ENCODE peak calls at places on chromosomes 13 and 19, in five cellular contexts. V is mesenchymal stem cell, K is IMR-90, O is NT2/D1, B is neuronal stem cell. G is an unnamed sample.

GRCh38 chr13:110371550-110372465 is 64.7 kb downstream of the COL4A2 start:
- DNase-seq in V (peak; percentile 42), B (no peak), O (no peak), K (peak; percentile 50), G (no peak)

GRCh38 chr19:42150940-42151339 is 18.7 kb upstream of the POU2F2 start:
- DNase-seq in K (no peak), O (no peak), B (no peak), V (no peak), G (no peak)

GRCh38 chr13:99704390-99704789 is 203.1 kb downstream of the TM9SF2 start:
- DNase-seq in O (no peak), V (no peak), B (no peak), K (no peak), G (no peak)

GRCh38 chr13:73317140-73317539 is 258.3 kb downstream of the KLF5 start:
- DNase-seq in O (no peak), B (no peak), V (no peak), K (no peak), G (no peak)

GRCh38 chr19:58300620-58301019 is 4.6 kb upstream of the ERVK3-1 start:
- DNase-seq in B (no peak), K (no peak), O (no peak), V (no peak), G (no peak)

GRCh38 chr19:42325896-42326771 is 699 bp downstream of the MEGF8 start:
- DNase-seq in V (no peak), B (no peak), O (no peak), K (no peak), G (peak; percentile 26)

GRCh38 chr13:50711449-50711848 is 132.0 kb downstream of the DLEU7 start:
- DNase-seq in V (no peak), O (no peak), B (no peak), K (no peak), G (no peak)

GRCh38 chr13:80224468-80224867 is 116.5 kb downstream of the SPRY2 start:
- DNase-seq in O (no peak), K (peak; percentile 26), V (no peak), B (no peak), G (no peak)

GRCh38 chr13:42967660-42968059 is 24.4 kb downstream of the EPSTI1 start:
- DNase-seq in O (no peak), B (no peak), K (no peak), V (no peak), G (no peak)

GRCh38 chr19:14786421-14786851 is 8.1 kb upstream of the ADGRE2 start:
- DNase-seq in O (peak; percentile 49), B (peak; percentile 50), V (no peak), K (no peak), G (no peak)

GRCh38 chr19:37007587-37008220 is 70.5 kb upstream of the ZNF420 start:
- DNase-seq in B (no peak), O (peak; percentile 27), K (no peak), V (no peak), G (no peak)

GRCh38 chr13:98544105-98544710 is 32.7 kb downstream of the STK24 start:
- DNase-seq in B (no peak), K (no peak), V (no peak), O (no peak), G (no peak)

GRCh38 chr19:21586341-21587116 is 81.1 kb downstream of the ZNF429 start:
- DNase-seq in O (no peak), B (no peak), K (no peak), V (no peak), G (no peak)

GRCh38 chr13:20901668-20902437 is 693 bp downstream of the XPO4 start:
- DNase-seq in K (peak; percentile 13), V (peak; percentile 67), O (no peak), B (no peak), G (peak; percentile 62)

GRCh38 chr13:79434578-79434977 is 28.5 kb upstream of the RBM26 start:
- DNase-seq in K (peak; percentile 42), O (no peak), V (peak; percentile 35), B (no peak), G (peak; percentile 19)

GRCh38 chr13:66353664-66354063 is 876.5 kb downstream of the PCDH9 start:
- DNase-seq in V (no peak), K (no peak), O (no peak), B (no peak), G (peak; percentile 4)

GRCh38 chr19:40621283-40621682 is 20.1 kb downstream of the LTBP4 start:
- DNase-seq in O (no peak), V (no peak), K (no peak), B (no peak), G (no peak)

GRCh38 chr13:109255457-109255856 is 530.9 kb downstream of the IRS2 start:
- DNase-seq in K (no peak), O (no peak), B (no peak), V (no peak), G (no peak)

GRCh38 chr13:42075517-42075916 is 27.1 kb downstream of the DGKH start:
- DNase-seq in V (no peak), B (no peak), O (no peak), K (no peak), G (no peak)

GRCh38 chr13:85589021-85589420 is 210.2 kb downstream of the SLITRK6 start:
- DNase-seq in K (no peak), O (no peak), B (no peak), V (no peak), G (no peak)

GRCh38 chr13:28434934-28435333 is 60.0 kb downstream of the FLT1 start:
- DNase-seq in V (peak; percentile 47), K (peak; percentile 36), B (no peak), O (no peak), G (no peak)

DNA sequence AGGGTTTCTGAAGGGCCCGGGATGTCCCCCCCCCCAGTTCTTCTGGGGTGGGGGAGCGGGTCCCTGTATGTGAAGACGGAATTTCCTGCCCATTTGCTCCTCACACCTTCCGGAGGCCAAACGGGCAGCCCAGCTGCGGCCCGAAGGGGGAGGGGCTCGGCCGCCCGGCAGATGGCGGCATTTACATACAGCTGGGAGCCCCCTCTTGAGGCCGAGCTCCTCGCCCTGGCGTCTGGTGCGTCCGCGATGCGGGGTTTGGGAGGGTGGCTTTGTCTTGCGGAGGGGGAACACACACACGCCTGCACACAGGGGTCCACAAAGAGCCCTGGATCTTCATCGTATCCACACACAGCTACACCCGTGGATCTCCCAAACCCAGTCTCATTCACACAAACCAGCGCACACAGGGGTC is 891 bp upstream of the DLL3 start:
- DNase-seq in O (no peak), K (peak; percentile 19), B (peak; percentile 60), V (peak; percentile 59), G (peak; percentile 60)
- H3K4me3 ChIP-seq in O (peak overlapping the region; percentile 31), K (peak overlapping the region; percentile 24), B (peak overlapping the region; percentile 70), V (peak overlapping the region; percentile 62), G (peak overlapping the region; percentile 27)

GRCh38 chr13:76955236-76955635 is 6.9 kb downstream of the ACOD1 start:
- DNase-seq in O (no peak), V (no peak), K (no peak), B (no peak), G (no peak)
- H3K9ac ChIP-seq in O (no peak overlapping the region), V (no peak overlapping the region), K (no peak overlapping the region), B (no peak overlapping the region), G (no peak overlapping the region)

GRCh38 chr19:5948697-5949564 is 29.0 kb downstream of the RANBP3 start:
- DNase-seq in O (no peak), B (no peak), K (no peak), V (no peak), G (no peak)
- H3K4me1 ChIP-seq in O (peaks cover 16% of the 10 kb centered on the region), B (peaks cover 34% of the 10 kb centered on the region), K (peaks cover 53% of the 10 kb centered on the region), V (peaks cover 30% of the 10 kb centered on the region), G (peaks cover 32% of the 10 kb centered on the region)

DNA sequence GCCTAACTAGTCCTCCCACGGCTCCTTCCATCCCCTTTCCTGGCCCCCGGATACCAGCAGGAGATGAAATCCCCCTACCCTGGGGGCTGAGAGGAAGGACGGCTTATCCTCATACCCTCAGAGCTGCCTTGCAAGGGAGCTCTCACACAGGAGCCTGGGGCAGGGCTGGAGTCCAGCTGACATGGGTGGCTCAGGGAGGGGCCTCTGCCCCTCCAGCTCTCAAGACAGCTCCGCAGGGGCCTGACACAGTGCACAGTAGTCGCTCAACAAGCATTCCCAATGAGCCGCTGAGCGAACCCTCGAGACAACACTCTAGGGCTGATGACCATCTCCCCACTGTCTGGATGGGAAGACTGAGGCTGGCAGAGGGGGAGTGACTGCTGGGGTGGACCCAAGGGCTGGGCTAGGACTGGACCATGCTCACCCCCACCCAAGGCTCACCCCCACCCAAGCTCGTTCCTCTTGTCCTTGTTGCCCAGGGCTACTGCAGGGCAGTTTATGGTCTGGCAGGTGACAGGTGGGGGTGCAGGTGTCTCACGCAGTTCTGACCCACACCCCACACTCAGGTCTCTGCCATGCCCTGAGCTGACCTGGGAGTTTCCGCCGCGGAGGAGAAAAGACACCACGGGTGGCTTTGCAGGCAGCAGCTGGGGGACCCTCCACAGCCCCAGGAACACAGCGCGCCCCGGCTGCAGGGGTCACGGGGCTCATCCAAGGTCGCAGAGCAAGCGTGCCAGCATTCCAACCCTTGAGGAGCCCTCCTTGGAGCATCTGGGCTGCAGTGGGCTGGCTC is 3.9 kb downstream of the ZBTB7A start:
- DNase-seq in K (no peak), B (no peak), V (no peak), O (no peak), G (no peak)
- H3K4me3 ChIP-seq in K (no peak overlapping the region), B (no peak overlapping the region), V (peak overlapping the region; percentile 85), O (no peak overlapping the region), G (peak overlapping the region; percentile 88)

GRCh38 chr13:30394798-30395191 is 27.5 kb upstream of the UBE2L5 start:
- DNase-seq in V (peak; percentile 43), O (no peak), B (no peak), K (peak; percentile 19), G (peak; percentile 42)
- H3K9ac ChIP-seq in V (peak overlapping the region; percentile 98), O (no peak overlapping the region), B (no peak overlapping the region), K (peak overlapping the region; percentile 86), G (peak overlapping the region; percentile 88)

DNA sequence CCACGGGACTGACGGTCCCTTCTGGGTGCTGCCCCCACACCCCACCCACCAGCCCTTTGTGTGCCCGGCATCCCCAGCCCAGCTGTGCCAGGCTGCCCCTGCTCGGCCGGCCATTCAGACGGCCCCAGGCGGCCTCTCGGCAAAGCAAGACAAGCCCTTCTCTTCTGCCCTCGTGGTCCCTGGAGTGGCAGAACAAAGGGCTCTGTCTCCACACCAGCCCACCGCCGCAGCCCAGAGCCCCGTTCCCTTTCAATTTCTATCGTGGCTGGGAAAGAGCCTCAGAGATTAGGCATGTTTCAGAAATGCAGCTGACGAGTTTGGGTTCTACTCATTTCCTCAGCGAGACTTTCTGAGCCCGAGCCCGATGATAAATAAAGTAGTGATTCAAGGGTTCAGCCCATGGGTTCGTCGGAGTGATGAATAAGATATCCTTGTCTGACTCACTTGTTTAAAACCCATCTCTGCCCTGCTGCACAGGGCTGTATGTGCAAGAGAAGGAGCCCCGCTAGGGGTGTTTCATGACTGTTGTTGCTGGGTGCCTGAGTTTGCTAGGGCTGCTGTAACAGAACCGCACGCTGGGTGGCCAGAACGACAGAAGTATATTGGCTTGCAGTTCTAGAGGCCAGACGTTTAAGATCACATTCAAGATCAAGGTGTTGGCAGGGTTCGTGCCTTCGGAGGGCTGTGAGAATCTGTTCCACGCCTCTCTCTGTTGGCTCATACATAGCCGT is 4.3 kb downstream of the MYO9B start:
- DNase-seq in O (no peak), B (peak; percentile 37), V (peak; percentile 100), K (peak; percentile 99), G (peak; percentile 97)
- H3K4me1 ChIP-seq in O (peaks cover 26% of the 10 kb centered on the region), B (peaks cover 23% of the 10 kb centered on the region), V (peaks cover 29% of the 10 kb centered on the region), K (peaks cover 18% of the 10 kb centered on the region), G (peaks cover 50% of the 10 kb centered on the region)

GRCh38 chr19:2607712-2608601 is 94.5 kb downstream of the GNG7 start:
- DNase-seq in O (no peak), B (no peak), K (no peak), V (no peak), G (no peak)
- H3K4me3 ChIP-seq in O (no peak overlapping the region), B (peak overlapping the region; percentile 40), K (no peak overlapping the region), V (no peak overlapping the region), G (no peak overlapping the region)